ENCODE peak calls at places on chromosomes 16 and 17, in five cellular contexts. S is AG04450, Y is Panc1, O is GM13977, A is sigmoid colon. G is an unnamed sample.

GRCh38 chr16:73304008-73304814 is 256.3 kb upstream of the ZFHX3 start:
- DNase-seq in S (no peak), O (no peak), A (no peak), Y (no peak), G (no peak)

GRCh38 chr16:88012360-88012759 is 61.1 kb downstream of the BANP start:
- DNase-seq in O (no peak), S (no peak), Y (no peak), A (no peak), G (no peak)

GRCh38 chr16:81448154-81449131 is 3.8 kb downstream of the CMIP start:
- DNase-seq in Y (no peak), S (no peak), A (no peak), O (no peak), G (no peak)

GRCh38 chr16:20181386-20181785 is 107.7 kb upstream of the GPR139 start:
- DNase-seq in S (no peak), O (no peak), Y (no peak), A (no peak), G (no peak)

GRCh38 chr16:85245307-85246172 is 133.3 kb upstream of the CIBAR2 start:
- DNase-seq in S (peak), O (peak), Y (peak), A (peak), G (no peak)

GRCh38 chr17:75832164-75832651 is 12.0 kb downstream of the UNC13D start:
- DNase-seq in O (peak), A (peak), S (no peak), Y (no peak), G (peak)

GRCh38 chr17:1031711-1032110 is 34.8 kb downstream of the TIMM22 start:
- DNase-seq in A (peak), Y (no peak), O (no peak), S (no peak), G (no peak)

GRCh38 chr17:80029235-80029974 is 6.3 kb downstream of the TBC1D16 start:
- DNase-seq in S (no peak), O (no peak), Y (no peak), A (peak), G (no peak)

GRCh38 chr16:49921791-49922456 is 66.0 kb upstream of the ZNF423 start:
- DNase-seq in S (no peak), O (peak), A (peak), Y (peak), G (peak)

GRCh38 chr17:80718428-80718827 is 173.8 kb downstream of the RPTOR start:
- DNase-seq in O (no peak), S (no peak), Y (no peak), A (no peak), G (no peak)

GRCh38 chr16:2468725-2469398 is 2.2 kb upstream of the NTN3 start:
- DNase-seq in A (no peak), S (no peak), O (peak), Y (no peak), G (no peak)

GRCh38 chr16:871562-872330 is 71.2 kb upstream of the GNG13 start:
- DNase-seq in Y (no peak), A (peak), O (no peak), S (no peak), G (no peak)

GRCh38 chr16:14539156-14539555 is 90.9 kb downstream of the PARN start:
- DNase-seq in A (no peak), O (no peak), S (no peak), Y (no peak), G (no peak)

GRCh38 chr17:50603340-50603739 is 31.3 kb upstream of the ABCC3 start:
- DNase-seq in Y (no peak), S (no peak), A (no peak), O (peak), G (no peak)

GRCh38 chr17:80774146-80774545 is 217.5 kb upstream of the CHMP6 start:
- DNase-seq in Y (no peak), O (no peak), S (no peak), A (peak), G (no peak)

DNA sequence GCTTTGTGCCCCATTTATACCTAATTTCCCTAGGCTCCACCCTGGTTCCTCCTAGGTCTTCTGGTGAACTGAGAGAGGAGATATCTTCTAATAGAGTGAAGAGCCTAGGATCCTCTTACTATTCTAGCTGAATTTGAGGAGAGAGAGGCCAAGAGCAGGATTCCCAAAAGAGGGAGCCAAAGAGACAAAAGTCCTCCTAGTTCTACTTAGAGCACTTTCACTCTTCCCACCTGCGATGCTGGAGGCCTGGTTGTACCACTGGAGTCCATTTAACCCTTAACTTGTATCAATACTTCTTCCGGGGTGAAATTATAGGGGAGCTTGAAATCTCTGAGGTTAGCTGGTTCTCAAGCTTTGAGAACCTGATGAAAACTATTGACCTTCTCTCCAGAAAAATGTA is 3.4 kb upstream of the SSH2 start:
- DNase-seq in O (no peak), A (no peak), Y (no peak), S (no peak), G (no peak)
- TF ChIP-seq CTCF in O (peak), A (peak), Y (peak), S (peak), G (peak)

DNA sequence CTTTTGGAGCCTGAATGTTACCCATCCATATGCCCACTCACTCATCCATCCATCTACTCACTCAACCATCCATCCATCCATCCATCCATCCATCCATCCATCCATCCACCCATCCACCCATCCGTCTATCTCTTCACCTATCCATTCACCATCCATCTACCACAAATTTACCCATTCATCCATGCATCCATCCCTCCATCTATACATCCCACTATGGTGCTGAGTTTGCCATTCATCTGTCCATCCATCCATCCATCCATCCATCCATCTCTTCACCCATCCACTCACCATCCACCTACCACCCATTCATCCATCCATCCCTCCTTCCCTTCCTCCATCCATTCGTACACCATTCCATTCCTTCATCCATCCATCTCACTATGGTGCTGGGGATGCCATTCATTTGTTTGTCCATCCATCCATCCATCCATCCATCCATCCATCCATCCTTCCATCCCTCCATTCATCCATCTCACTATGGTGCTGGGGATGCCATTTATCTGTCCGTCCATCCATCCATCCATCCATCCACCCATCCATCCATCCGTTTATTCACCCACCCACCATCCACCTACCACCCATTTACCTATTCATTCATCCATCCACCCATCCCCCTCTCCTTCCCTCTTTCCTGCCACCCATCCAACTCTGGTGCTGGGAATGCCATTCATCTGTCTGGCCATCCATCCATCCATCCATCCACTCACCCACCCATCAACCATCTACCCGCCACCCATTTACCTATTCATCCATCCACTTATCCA is 39.7 kb downstream of the RGS9 start:
- DNase-seq in S (no peak), O (no peak), A (no peak), Y (no peak), G (no peak)
- TF ChIP-seq CTCF in S (no peak), O (no peak), A (no peak), Y (no peak), G (no peak)

GRCh38 chr17:17708301-17708700 is 27.0 kb downstream of the RAI1 start:
- DNase-seq in A (no peak), Y (no peak), O (no peak), S (no peak), G (no peak)

GRCh38 chr17:17704931-17705330 is 23.7 kb downstream of the RAI1 start:
- DNase-seq in O (no peak), Y (no peak), A (no peak), S (no peak), G (no peak)

GRCh38 chr17:17708816-17709215 is 27.6 kb downstream of the RAI1 start:
- DNase-seq in Y (no peak), A (no peak), O (no peak), S (no peak), G (no peak)

GRCh38 chr17:17703608-17703919 is 22.3 kb downstream of the RAI1 start:
- DNase-seq in Y (no peak), O (no peak), A (no peak), S (no peak), G (no peak)

GRCh38 chr17:17706140-17707060 is 25.1 kb downstream of the RAI1 start:
- DNase-seq in Y (no peak), A (no peak), S (no peak), O (no peak), G (no peak)
- TF ChIP-seq CTCF in Y (no peak), A (no peak), S (peak), O (no peak), G (peak)

DNA sequence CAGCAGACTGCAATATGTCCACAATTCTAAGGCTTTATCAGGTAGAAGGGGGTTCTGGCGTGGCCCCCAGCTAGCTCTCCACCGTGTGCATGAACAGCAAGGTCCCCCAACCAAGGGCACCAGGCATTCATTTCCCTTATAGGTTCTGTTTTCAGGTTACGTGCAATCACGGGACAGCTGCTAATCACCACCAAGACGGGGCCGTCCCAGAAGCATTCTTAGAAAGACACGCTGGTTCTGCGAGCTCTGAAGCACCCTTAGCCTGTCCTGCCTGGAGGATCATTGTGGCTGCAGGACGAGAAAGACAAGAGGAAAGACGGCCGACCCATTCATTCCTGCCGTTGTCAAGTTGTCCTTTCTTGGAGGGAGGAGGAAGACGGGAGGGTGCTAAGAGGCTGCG is 302.9 kb downstream of the SOX9 start:
- DNase-seq in Y (no peak), A (no peak), S (no peak), O (peak), G (no peak)
- TF ChIP-seq CTCF in Y (no peak), A (no peak), S (no peak), O (no peak), G (no peak)